ENCODE peak calls at places on chromosomes 3 and 15, in six cellular contexts. H, G, R, D, Y and K are unnamed samples.

GRCh38 chr3:57048052-57048671 is 12.3 kb upstream of the SPATA12 start:
- DNase-seq in G (no peak), H (no peak), R (no peak), D (no peak), Y (no peak), K (peak)

GRCh38 chr3:50316657-50317242 is 5.8 kb downstream of the HYAL2 start:
- DNase-seq in Y (no peak), D (no peak), R (peak), H (peak), G (no peak), K (peak)

GRCh38 chr15:74869726-74870407 is 3.3 kb downstream of the SCAMP2 start:
- DNase-seq in H (no peak), D (peak), Y (no peak), R (peak), G (no peak), K (no peak)

GRCh38 chr3:69174871-69175737 is 52.7 kb upstream of the LMOD3 start:
- DNase-seq in G (no peak), H (peak), Y (no peak), D (no peak), R (no peak), K (no peak)

GRCh38 chr3:13501958-13502790 is 22.1 kb downstream of the HDAC11 start:
- DNase-seq in D (no peak), Y (no peak), H (no peak), R (no peak), G (no peak), K (no peak)

GRCh38 chr3:110971010-110971585 is 100.5 kb upstream of the NECTIN3 start:
- DNase-seq in G (no peak), D (no peak), R (no peak), H (no peak), Y (no peak), K (no peak)

GRCh38 chr15:63439536-63440264 is 58.1 kb upstream of the CA12 start:
- DNase-seq in D (no peak), H (no peak), R (peak), Y (no peak), G (no peak), K (peak)

GRCh38 chr15:31397851-31398661 is 71.4 kb downstream of the KLF13 start:
- DNase-seq in H (no peak), G (no peak), D (peak), Y (no peak), R (no peak), K (no peak)

GRCh38 chr3:5840091-5840490 is 652.6 kb downstream of the EDEM1 start:
- DNase-seq in G (no peak), R (no peak), D (no peak), Y (no peak), H (peak), K (peak)

GRCh38 chr3:12629560-12629959 is 34.4 kb downstream of the RAF1 start:
- DNase-seq in G (no peak), D (peak), H (peak), Y (no peak), R (no peak), K (no peak)

GRCh38 chr3:85842081-85842480 is 883.3 kb downstream of the CADM2 start:
- DNase-seq in D (no peak), G (no peak), Y (no peak), H (no peak), R (no peak), K (no peak)

GRCh38 chr3:188345223-188345622 is 191.3 kb downstream of the LPP start:
- DNase-seq in D (no peak), G (no peak), R (no peak), Y (no peak), H (peak), K (peak)

GRCh38 chr3:171187706-171188290 is 161.3 kb upstream of the SLC2A2 start:
- DNase-seq in Y (no peak), D (no peak), R (no peak), H (peak), G (no peak), K (peak)

GRCh38 chr3:5339967-5340535 is 152.5 kb downstream of the EDEM1 start:
- DNase-seq in R (no peak), D (no peak), H (no peak), G (no peak), Y (no peak), K (no peak)

GRCh38 chr15:93245616-93246122 is 156.7 kb upstream of the RGMA start:
- DNase-seq in R (no peak), Y (no peak), D (no peak), G (no peak), H (no peak), K (no peak)

GRCh38 chr3:141538568-141538967 is 51.7 kb downstream of the RASA2 start:
- DNase-seq in H (peak), R (no peak), G (no peak), D (no peak), Y (no peak), K (no peak)

GRCh38 chr15:38012894-38013293 is 78.5 kb downstream of the TMCO5A start:
- DNase-seq in Y (no peak), R (no peak), D (no peak), H (no peak), G (no peak), K (no peak)

GRCh38 chr15:75809986-75810750 is 33.1 kb upstream of the UBE2Q2 start:
- DNase-seq in H (peak), R (peak), D (no peak), G (no peak), Y (peak), K (peak)

GRCh38 chr3:134340362-134340997 is 33.8 kb downstream of the AMOTL2 start:
- DNase-seq in R (no peak), Y (no peak), H (no peak), D (no peak), G (no peak), K (peak)

GRCh38 chr3:165389064-165389463 is 192.9 kb upstream of the SLITRK3 start:
- DNase-seq in H (no peak), D (no peak), R (no peak), Y (no peak), G (no peak), K (no peak)

GRCh38 chr15:52445553-52445952 is 83.1 kb downstream of the MYO5A start:
- DNase-seq in D (no peak), Y (no peak), G (no peak), R (no peak), H (no peak), K (no peak)

GRCh38 chr3:40336511-40337135 is 27.1 kb downstream of the EIF1B start:
- DNase-seq in R (no peak), H (no peak), Y (no peak), D (no peak), G (no peak), K (no peak)

GRCh38 chr3:122021811-122022401 is at the start of gene ILDR1:
- DNase-seq in G (no peak), H (no peak), D (no peak), Y (no peak), R (peak), K (no peak)

GRCh38 chr3:95226437-95226836 is 1163.6 kb downstream of the NSUN3 start:
- DNase-seq in H (no peak), Y (no peak), R (no peak), D (no peak), G (no peak), K (no peak)

GRCh38 chr3:25053360-25053759 is 374.7 kb upstream of the RARB start:
- DNase-seq in R (no peak), G (no peak), D (no peak), Y (no peak), H (no peak), K (no peak)

GRCh38 chr3:52763466-52763865 is 7.3 kb downstream of the NEK4 start:
- DNase-seq in R (no peak), G (no peak), H (peak), Y (peak), D (no peak), K (no peak)

GRCh38 chr3:133937756-133938601 is 42.3 kb upstream of the RAB6B start:
- DNase-seq in D (no peak), G (no peak), H (no peak), Y (no peak), R (no peak), K (peak)

GRCh38 chr15:58487724-58488120 is 55.9 kb downstream of the LIPC start:
- DNase-seq in D (no peak), H (no peak), G (no peak), Y (no peak), R (no peak), K (no peak)

GRCh38 chr3:11629716-11630115 is 14.0 kb downstream of the VGLL4 start:
- DNase-seq in Y (no peak), H (peak), R (no peak), D (no peak), G (no peak), K (peak)

GRCh38 chr3:187737401-187738088 is 7.7 kb downstream of the BCL6 start:
- DNase-seq in H (peak), R (peak), D (peak), Y (no peak), G (peak), K (peak)

GRCh38 chr3:32420138-32420981 is 28.7 kb downstream of the CMTM7 start:
- DNase-seq in R (peak), D (no peak), Y (no peak), H (peak), G (no peak), K (peak)

GRCh38 chr3:177441281-177441812 is 244.1 kb upstream of the TBL1XR1 start:
- DNase-seq in H (no peak), Y (no peak), D (no peak), G (no peak), R (no peak), K (peak)

GRCh38 chr3:153166206-153166605 is 4.2 kb downstream of the RAP2B start:
- DNase-seq in H (peak), R (peak), G (no peak), Y (no peak), D (no peak), K (no peak)

GRCh38 chr3:195876297-195877031 is 31.9 kb downstream of the TNK2 start:
- DNase-seq in G (no peak), Y (no peak), H (no peak), R (no peak), D (no peak), K (no peak)

GRCh38 chr15:89125038-89125826 is 37.0 kb downstream of the ABHD2 start:
- DNase-seq in R (no peak), G (no peak), D (no peak), H (no peak), Y (no peak), K (no peak)

GRCh38 chr3:108477511-108478147 is 32.8 kb downstream of the MYH15 start:
- DNase-seq in D (no peak), Y (no peak), G (peak), H (peak), R (peak), K (peak)

GRCh38 chr3:101945980-101946379 is 96.7 kb downstream of the NFKBIZ start:
- DNase-seq in R (no peak), G (no peak), H (no peak), Y (no peak), D (no peak), K (no peak)

GRCh38 chr15:43526261-43526930 is 9.0 kb downstream of the MAP1A start:
- DNase-seq in Y (no peak), R (no peak), D (no peak), H (no peak), G (no peak), K (no peak)